ENCODE peak calls at places on chromosomes 5 and 9, in eight cellular contexts. One of them, this sample, is unnamed.

GRCh38 chr5:56301041-56301440 is 67.9 kb upstream of the ANKRD55 start:
- DNase-seq in CD8-positive, alpha-beta T cell: no peak
- DNase-seq in cardiac muscle cell: no peak
- DNase-seq in SK-N-SH: no peak
- DNase-seq in heart right ventricle: no peak
- DNase-seq in HCT116: no peak
- DNase-seq in sigmoid colon: no peak
- DNase-seq in colonic mucosa: no peak
- DNase-seq in this sample: peak; percentile 95

GRCh38 chr9:96853711-96854072 is 622 bp downstream of the ZNF782 start:
- DNase-seq in cardiac muscle cell: no peak
- DNase-seq in sigmoid colon: no peak
- DNase-seq in CD8-positive, alpha-beta T cell: no peak
- DNase-seq in colonic mucosa: no peak
- DNase-seq in heart right ventricle: no peak
- DNase-seq in HCT116: no peak
- DNase-seq in SK-N-SH: no peak
- DNase-seq in this sample: no peak

GRCh38 chr5:138148811-138149210 is 9.6 kb upstream of the NME5 start:
- DNase-seq in heart right ventricle: peak; percentile 40
- DNase-seq in CD8-positive, alpha-beta T cell: no peak
- DNase-seq in HCT116: peak; percentile 46
- DNase-seq in colonic mucosa: peak; percentile 60
- DNase-seq in sigmoid colon: no peak
- DNase-seq in cardiac muscle cell: peak; percentile 87
- DNase-seq in SK-N-SH: no peak
- DNase-seq in this sample: peak; percentile 80

GRCh38 chr9:117546894-117547293 is 132.0 kb upstream of the ASTN2 start:
- DNase-seq in sigmoid colon: no peak
- DNase-seq in SK-N-SH: peak; percentile 46
- DNase-seq in heart right ventricle: peak; percentile 28
- DNase-seq in cardiac muscle cell: no peak
- DNase-seq in colonic mucosa: peak; percentile 21
- DNase-seq in HCT116: no peak
- DNase-seq in CD8-positive, alpha-beta T cell: no peak
- DNase-seq in this sample: no peak

GRCh38 chr9:124708070-124708469 is 63.0 kb downstream of the NR6A1 start:
- DNase-seq in CD8-positive, alpha-beta T cell: no peak
- DNase-seq in colonic mucosa: peak; percentile 69
- DNase-seq in sigmoid colon: no peak
- DNase-seq in cardiac muscle cell: no peak
- DNase-seq in heart right ventricle: no peak
- DNase-seq in HCT116: no peak
- DNase-seq in SK-N-SH: no peak
- DNase-seq in this sample: no peak

GRCh38 chr5:54993318-54993717 is 7.9 kb upstream of the ESM1 start:
- DNase-seq in SK-N-SH: no peak
- DNase-seq in CD8-positive, alpha-beta T cell: no peak
- DNase-seq in cardiac muscle cell: no peak
- DNase-seq in sigmoid colon: no peak
- DNase-seq in HCT116: no peak
- DNase-seq in colonic mucosa: no peak
- DNase-seq in heart right ventricle: no peak
- DNase-seq in this sample: no peak

GRCh38 chr9:12790883-12791282 is 16.1 kb downstream of the LURAP1L start:
- DNase-seq in heart right ventricle: no peak
- DNase-seq in CD8-positive, alpha-beta T cell: no peak
- DNase-seq in sigmoid colon: no peak
- DNase-seq in SK-N-SH: no peak
- DNase-seq in colonic mucosa: no peak
- DNase-seq in cardiac muscle cell: no peak
- DNase-seq in HCT116: no peak
- DNase-seq in this sample: no peak

GRCh38 chr9:134378901-134379338 is 52.7 kb downstream of the RXRA start:
- DNase-seq in colonic mucosa: peak; percentile 84
- DNase-seq in cardiac muscle cell: peak; percentile 47
- DNase-seq in SK-N-SH: peak; percentile 58
- DNase-seq in sigmoid colon: peak; percentile 83
- DNase-seq in heart right ventricle: peak; percentile 51
- DNase-seq in HCT116: peak; percentile 37
- DNase-seq in CD8-positive, alpha-beta T cell: no peak
- DNase-seq in this sample: no peak

GRCh38 chr5:55908804-55909203 is 57.6 kb downstream of the IL31RA start:
- DNase-seq in sigmoid colon: no peak
- DNase-seq in heart right ventricle: no peak
- DNase-seq in HCT116: no peak
- DNase-seq in colonic mucosa: no peak
- DNase-seq in CD8-positive, alpha-beta T cell: no peak
- DNase-seq in SK-N-SH: no peak
- DNase-seq in cardiac muscle cell: no peak
- DNase-seq in this sample: no peak

GRCh38 chr9:78026416-78026815 is 5.2 kb downstream of the GNAQ start:
- DNase-seq in colonic mucosa: no peak
- DNase-seq in SK-N-SH: no peak
- DNase-seq in heart right ventricle: no peak
- DNase-seq in cardiac muscle cell: peak; percentile 27
- DNase-seq in HCT116: no peak
- DNase-seq in CD8-positive, alpha-beta T cell: no peak
- DNase-seq in sigmoid colon: no peak
- DNase-seq in this sample: peak; percentile 21

GRCh38 chr5:141272906-141273305 is 27.7 kb downstream of the PCDHB15 start:
- DNase-seq in HCT116: no peak
- DNase-seq in colonic mucosa: no peak
- DNase-seq in SK-N-SH: no peak
- DNase-seq in sigmoid colon: no peak
- DNase-seq in CD8-positive, alpha-beta T cell: no peak
- DNase-seq in cardiac muscle cell: no peak
- DNase-seq in heart right ventricle: no peak
- DNase-seq in this sample: no peak

GRCh38 chr9:98549401-98549800 is 159.3 kb downstream of the GABBR2 start:
- DNase-seq in cardiac muscle cell: no peak
- DNase-seq in HCT116: no peak
- DNase-seq in CD8-positive, alpha-beta T cell: no peak
- DNase-seq in sigmoid colon: no peak
- DNase-seq in SK-N-SH: no peak
- DNase-seq in colonic mucosa: no peak
- DNase-seq in heart right ventricle: no peak
- DNase-seq in this sample: no peak

GRCh38 chr9:126456396-126456795 is 129.8 kb downstream of the MVB12B start:
- DNase-seq in cardiac muscle cell: peak; percentile 20
- DNase-seq in colonic mucosa: no peak
- DNase-seq in CD8-positive, alpha-beta T cell: no peak
- DNase-seq in sigmoid colon: no peak
- DNase-seq in heart right ventricle: peak; percentile 16
- DNase-seq in HCT116: no peak
- DNase-seq in SK-N-SH: no peak
- DNase-seq in this sample: peak; percentile 25

GRCh38 chr9:86649913-86650312 is 295.7 kb upstream of the TUT7 start:
- DNase-seq in HCT116: no peak
- DNase-seq in cardiac muscle cell: no peak
- DNase-seq in sigmoid colon: no peak
- DNase-seq in SK-N-SH: no peak
- DNase-seq in heart right ventricle: no peak
- DNase-seq in colonic mucosa: no peak
- DNase-seq in CD8-positive, alpha-beta T cell: no peak
- DNase-seq in this sample: no peak

GRCh38 chr5:92633821-92634220 is 947.2 kb downstream of the NR2F1-AS1 start:
- DNase-seq in cardiac muscle cell: no peak
- DNase-seq in HCT116: no peak
- DNase-seq in heart right ventricle: no peak
- DNase-seq in CD8-positive, alpha-beta T cell: no peak
- DNase-seq in colonic mucosa: no peak
- DNase-seq in SK-N-SH: no peak
- DNase-seq in sigmoid colon: no peak
- DNase-seq in this sample: no peak

GRCh38 chr5:65506961-65507360 is 25.2 kb upstream of the ADAMTS6 start:
- DNase-seq in sigmoid colon: no peak
- DNase-seq in cardiac muscle cell: peak; percentile 65
- DNase-seq in HCT116: no peak
- DNase-seq in CD8-positive, alpha-beta T cell: no peak
- DNase-seq in SK-N-SH: peak; percentile 33
- DNase-seq in heart right ventricle: no peak
- DNase-seq in colonic mucosa: no peak
- DNase-seq in this sample: no peak

GRCh38 chr5:180641566-180641900 is 7.9 kb downstream of the FLT4 start:
- DNase-seq in SK-N-SH: peak; percentile 21
- DNase-seq in colonic mucosa: no peak
- DNase-seq in heart right ventricle: no peak
- DNase-seq in cardiac muscle cell: no peak
- DNase-seq in CD8-positive, alpha-beta T cell: no peak
- DNase-seq in HCT116: no peak
- DNase-seq in sigmoid colon: no peak
- DNase-seq in this sample: no peak

GRCh38 chr9:29043070-29043469 is 1469.8 kb upstream of the C9orf72 start:
- DNase-seq in SK-N-SH: no peak
- DNase-seq in colonic mucosa: no peak
- DNase-seq in cardiac muscle cell: no peak
- DNase-seq in HCT116: no peak
- DNase-seq in sigmoid colon: no peak
- DNase-seq in heart right ventricle: no peak
- DNase-seq in CD8-positive, alpha-beta T cell: no peak
- DNase-seq in this sample: no peak
- TF ChIP-seq CTCF in SK-N-SH: no peak
- TF ChIP-seq CTCF in colonic mucosa: no peak
- TF ChIP-seq CTCF in cardiac muscle cell: no peak
- TF ChIP-seq CTCF in HCT116: no peak
- TF ChIP-seq CTCF in sigmoid colon: no peak
- TF ChIP-seq CTCF in heart right ventricle: no peak
- TF ChIP-seq CTCF in CD8-positive, alpha-beta T cell: no peak
- TF ChIP-seq CTCF in this sample: no peak

DNA sequence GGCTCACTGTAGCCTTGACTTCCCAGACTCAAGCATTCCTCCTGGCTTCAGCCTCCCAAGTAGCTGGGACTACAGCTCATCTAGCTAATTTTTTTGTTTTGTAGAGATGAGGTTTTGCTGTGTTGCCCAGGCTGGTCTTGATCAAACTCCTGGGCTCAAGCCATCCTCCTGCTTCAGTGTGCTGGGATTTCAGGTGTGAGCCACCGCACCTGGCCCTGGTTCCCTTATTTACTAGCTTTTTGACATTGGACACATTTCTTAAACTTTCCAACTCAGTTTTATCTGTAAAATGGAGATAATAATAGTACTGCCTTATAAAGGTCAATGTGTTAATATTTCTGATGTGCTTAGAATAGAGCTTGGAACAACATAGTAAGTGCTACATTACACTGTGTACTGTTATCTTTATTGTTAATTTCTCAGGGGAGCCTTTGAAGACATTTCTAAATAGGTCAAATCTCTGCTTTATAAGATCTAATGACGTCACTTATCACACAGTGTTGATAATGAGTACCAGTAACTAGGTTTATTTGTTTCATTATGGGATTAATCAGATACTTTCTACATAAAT is 66.7 kb downstream of the KIAA1958 start:
- DNase-seq in cardiac muscle cell: no peak
- DNase-seq in HCT116: no peak
- DNase-seq in colonic mucosa: no peak
- DNase-seq in sigmoid colon: no peak
- DNase-seq in heart right ventricle: no peak
- DNase-seq in SK-N-SH: no peak
- DNase-seq in CD8-positive, alpha-beta T cell: no peak
- DNase-seq in this sample: no peak
- H3K4me1 ChIP-seq in cardiac muscle cell: peaks cover 16% of the 10 kb centered on the region
- H3K4me1 ChIP-seq in HCT116: peaks cover 16% of the 10 kb centered on the region
- H3K4me1 ChIP-seq in colonic mucosa: no peaks in the 10 kb centered on the region
- H3K4me1 ChIP-seq in sigmoid colon: peaks cover 6% of the 10 kb centered on the region
- H3K4me1 ChIP-seq in heart right ventricle: peaks cover 29% of the 10 kb centered on the region
- H3K4me1 ChIP-seq in SK-N-SH: peaks cover 21% of the 10 kb centered on the region
- H3K4me1 ChIP-seq in CD8-positive, alpha-beta T cell: no peaks in the 10 kb centered on the region
- H3K4me1 ChIP-seq in this sample: peaks cover 17% of the 10 kb centered on the region

DNA sequence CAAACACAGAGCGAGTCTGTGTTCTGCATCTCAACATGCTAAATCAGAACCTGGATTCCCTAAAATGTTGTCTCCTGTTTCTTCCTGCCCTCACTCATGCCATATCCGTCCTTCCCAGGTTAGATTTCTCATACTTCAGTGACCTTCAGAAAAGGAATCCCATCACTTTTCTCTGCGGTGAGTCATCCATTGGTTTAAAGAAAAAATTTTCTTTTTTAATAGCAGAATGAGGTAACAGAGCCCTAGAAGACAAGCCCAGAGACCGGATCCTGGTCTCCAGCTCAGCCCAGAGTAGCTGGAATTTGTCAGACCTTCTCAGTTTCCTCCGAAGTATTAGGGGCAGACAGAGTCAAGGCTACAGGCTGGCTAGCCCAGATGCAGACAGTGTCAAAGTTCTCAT is 143.2 kb upstream of the DMRT1 start:
- DNase-seq in sigmoid colon: no peak
- DNase-seq in HCT116: no peak
- DNase-seq in CD8-positive, alpha-beta T cell: no peak
- DNase-seq in colonic mucosa: no peak
- DNase-seq in heart right ventricle: no peak
- DNase-seq in cardiac muscle cell: no peak
- DNase-seq in SK-N-SH: no peak
- DNase-seq in this sample: peak; percentile 78
- H3K27ac ChIP-seq in sigmoid colon: peak overlapping the region; percentile 80
- H3K27ac ChIP-seq in HCT116: no peak overlapping the region
- H3K27ac ChIP-seq in CD8-positive, alpha-beta T cell: no peak overlapping the region
- H3K27ac ChIP-seq in colonic mucosa: no peak overlapping the region
- H3K27ac ChIP-seq in heart right ventricle: peak overlapping the region; percentile 7
- H3K27ac ChIP-seq in cardiac muscle cell: no peak overlapping the region
- H3K27ac ChIP-seq in SK-N-SH: peak overlapping the region; percentile 64
- H3K27ac ChIP-seq in this sample: peak overlapping the region; percentile 10

GRCh38 chr9:32072568-32072967 is 311.9 kb upstream of the ACO1 start:
- DNase-seq in HCT116: no peak
- DNase-seq in CD8-positive, alpha-beta T cell: no peak
- DNase-seq in sigmoid colon: no peak
- DNase-seq in SK-N-SH: peak; percentile 28
- DNase-seq in heart right ventricle: no peak
- DNase-seq in cardiac muscle cell: no peak
- DNase-seq in colonic mucosa: no peak
- DNase-seq in this sample: no peak

GRCh38 chr9:32069969-32070368 is 314.5 kb upstream of the ACO1 start:
- DNase-seq in colonic mucosa: no peak
- DNase-seq in heart right ventricle: no peak
- DNase-seq in SK-N-SH: no peak
- DNase-seq in CD8-positive, alpha-beta T cell: no peak
- DNase-seq in sigmoid colon: no peak
- DNase-seq in cardiac muscle cell: no peak
- DNase-seq in HCT116: no peak
- DNase-seq in this sample: no peak

GRCh38 chr9:32069169-32069813 is 315.2 kb upstream of the ACO1 start:
- DNase-seq in cardiac muscle cell: no peak
- DNase-seq in heart right ventricle: no peak
- DNase-seq in sigmoid colon: no peak
- DNase-seq in CD8-positive, alpha-beta T cell: no peak
- DNase-seq in SK-N-SH: no peak
- DNase-seq in colonic mucosa: no peak
- DNase-seq in HCT116: no peak
- DNase-seq in this sample: no peak
- TF ChIP-seq CTCF in cardiac muscle cell: no peak
- TF ChIP-seq CTCF in heart right ventricle: no peak
- TF ChIP-seq CTCF in sigmoid colon: no peak
- TF ChIP-seq CTCF in CD8-positive, alpha-beta T cell: peak; percentile 13
- TF ChIP-seq CTCF in SK-N-SH: peak; percentile 58
- TF ChIP-seq CTCF in colonic mucosa: peak; percentile 14
- TF ChIP-seq CTCF in HCT116: peak; percentile 34
- TF ChIP-seq CTCF in this sample: peak; percentile 28